ENCODE peak calls at places on chromosomes 1 and 21, in eight cellular contexts. Q is stimulated activated CD8-positive, alpha-beta memory T cell treated with anti-CD3 and anti-CD28 coated beads, Interleukin-15, amount 100 ng/mL, for 24 hours; P is HTR-8/SVneo; O is tibial artery; B is endothelial cell of umbilical vein; H is activated CD4-positive, alpha-beta T cell treated with anti-CD3 and anti-CD28 coated beads, Interleukin-2, amount 10 ng/mL, durations not matched to agents 7 days and 5 days; T is HEK293T; U is IMR-90. G is an unnamed sample.

GRCh38 chr1:202811296-202812175 is 782 bp downstream of the PCAT6 start:
- DNase-seq in T (no peak), U (peak), H (peak), B (no peak), O (no peak), P (no peak), Q (no peak), G (no peak)

GRCh38 chr1:84581648-84582047 is 7.4 kb upstream of the CTBS start:
- DNase-seq in U (no peak), H (no peak), P (no peak), O (no peak), Q (no peak), T (no peak), B (no peak), G (no peak)

GRCh38 chr1:156767879-156768608 is 709 bp downstream of the PRCC start:
- DNase-seq in U (no peak), H (peak), B (peak), P (no peak), Q (no peak), O (no peak), T (no peak), G (no peak)

GRCh38 chr1:168783424-168783823 is 54.4 kb upstream of the DPT start:
- DNase-seq in B (no peak), U (no peak), Q (no peak), O (no peak), T (no peak), P (no peak), H (no peak), G (no peak)

GRCh38 chr21:29085106-29085752 is 11.8 kb upstream of the CCT8 start:
- DNase-seq in P (no peak), T (no peak), O (no peak), U (no peak), H (no peak), Q (no peak), B (no peak), G (no peak)

GRCh38 chr1:206703647-206704046 is 18.9 kb downstream of the MAPKAPK2 start:
- DNase-seq in B (no peak), H (peak), O (no peak), U (peak), T (no peak), Q (no peak), P (no peak), G (no peak)

GRCh38 chr1:184633785-184634184 is 120.9 kb downstream of the EDEM3 start:
- DNase-seq in U (no peak), O (no peak), H (no peak), Q (no peak), T (no peak), P (no peak), B (no peak), G (no peak)

GRCh38 chr21:16195476-16195875 is 465.7 kb downstream of the USP25 start:
- DNase-seq in Q (no peak), P (no peak), U (peak), H (peak), O (no peak), T (no peak), B (peak), G (peak)

GRCh38 chr1:20366766-20367602 is 76.3 kb downstream of the VWA5B1 start:
- DNase-seq in Q (no peak), P (peak), B (peak), U (peak), H (no peak), O (no peak), T (peak), G (no peak)

GRCh38 chr1:39646232-39647081 is 7.0 kb upstream of the HEYL start:
- DNase-seq in O (peak), H (no peak), U (peak), Q (no peak), P (peak), B (no peak), T (no peak), G (no peak)

GRCh38 chr1:112866151-112866550 is 89.8 kb downstream of the SLC16A1 start:
- DNase-seq in B (peak), P (peak), T (no peak), O (no peak), Q (no peak), U (peak), H (no peak), G (no peak)

GRCh38 chr21:41319273-41319672 is 2.7 kb downstream of the FAM3B start:
- DNase-seq in O (no peak), B (no peak), U (no peak), H (no peak), Q (no peak), P (no peak), T (no peak), G (no peak)

GRCh38 chr1:3778590-3779264 is 6.2 kb downstream of the SMIM1 start:
- DNase-seq in T (no peak), U (no peak), B (no peak), O (no peak), Q (no peak), H (no peak), P (no peak), G (no peak)

GRCh38 chr1:42417191-42417590 is 36.6 kb downstream of the RIMKLA start:
- DNase-seq in Q (no peak), T (no peak), U (no peak), P (no peak), O (no peak), H (no peak), B (no peak), G (no peak)

GRCh38 chr1:20174937-20175666 is 10.8 kb upstream of the UBXN10 start:
- DNase-seq in Q (no peak), T (no peak), O (no peak), U (no peak), B (no peak), H (no peak), P (no peak), G (no peak)

GRCh38 chr1:12551584-12551983 is 66.4 kb downstream of the DHRS3 start:
- DNase-seq in Q (no peak), B (no peak), O (no peak), H (no peak), U (no peak), T (no peak), P (no peak), G (no peak)

GRCh38 chr1:210311726-210312493 is 16.8 kb upstream of the HHAT start:
- DNase-seq in B (no peak), Q (no peak), U (no peak), T (no peak), H (no peak), P (no peak), O (no peak), G (peak)

GRCh38 chr1:74775735-74776134 is 42.8 kb downstream of the TYW3 start:
- DNase-seq in Q (no peak), P (no peak), U (no peak), T (no peak), O (no peak), B (no peak), H (no peak), G (no peak)

GRCh38 chr1:94325379-94326302 is 88.3 kb upstream of the ARHGAP29 start:
- DNase-seq in P (peak), B (peak), U (peak), Q (no peak), T (no peak), H (no peak), O (no peak), G (peak)

GRCh38 chr1:167899253-167899681 is 14.7 kb downstream of the ADCY10 start:
- DNase-seq in B (no peak), P (no peak), Q (no peak), O (peak), H (no peak), T (no peak), U (peak), G (peak)

GRCh38 chr1:62516600-62516999 is 79.8 kb downstream of the USP1 start:
- DNase-seq in U (peak), T (no peak), B (no peak), Q (no peak), P (no peak), H (no peak), O (no peak), G (no peak)

GRCh38 chr1:104852151-104852550 is 1102.5 kb downstream of the AMY1C start:
- DNase-seq in O (no peak), B (no peak), T (no peak), Q (no peak), U (no peak), P (no peak), H (no peak), G (no peak)

GRCh38 chr1:87149166-87150065 is 179.3 kb upstream of the LMO4 start:
- DNase-seq in T (no peak), O (no peak), B (no peak), H (no peak), Q (no peak), U (peak), P (no peak), G (peak)

GRCh38 chr1:100757946-100758345 is 38.4 kb downstream of the VCAM1 start:
- DNase-seq in Q (no peak), O (no peak), H (no peak), U (no peak), P (no peak), B (no peak), T (no peak), G (no peak)

GRCh38 chr1:93588206-93588605 is 93.4 kb downstream of the BCAR3 start:
- DNase-seq in U (peak), T (no peak), H (no peak), B (peak), P (no peak), Q (no peak), O (no peak), G (no peak)

GRCh38 chr1:53544731-53545515 is 85.7 kb downstream of the DMRTB1 start:
- DNase-seq in H (no peak), B (no peak), O (peak), P (no peak), Q (no peak), U (no peak), T (no peak), G (no peak)

GRCh38 chr1:8047112-8047511 is 21.0 kb upstream of the ERRFI1 start:
- DNase-seq in P (no peak), T (no peak), U (peak), Q (no peak), H (no peak), B (peak), O (no peak), G (no peak)

GRCh38 chr1:25685211-25685750 is 68.7 kb downstream of the MAN1C1 start:
- DNase-seq in P (no peak), O (no peak), B (no peak), T (no peak), Q (no peak), H (no peak), U (no peak), G (no peak)

GRCh38 chr21:16420086-16420724 is 690.4 kb downstream of the USP25 start:
- DNase-seq in P (peak), Q (no peak), H (no peak), O (peak), B (peak), T (peak), U (peak), G (peak)

GRCh38 chr21:46323227-46323709 is 402 bp downstream of the C21orf58 start:
- DNase-seq in O (no peak), T (peak), U (no peak), B (no peak), P (no peak), Q (no peak), H (peak), G (no peak)

GRCh38 chr1:197811769-197812168 is 36.5 kb upstream of the DENND1B start:
- DNase-seq in H (no peak), P (no peak), Q (no peak), B (no peak), O (no peak), T (no peak), U (peak), G (no peak)